ENCODE peak calls at places on chromosomes 2 and 18, in five cellular contexts. R, Y, S, A and E are unnamed samples.

GRCh38 chr2:85398426-85399182 is 11.6 kb downstream of the CAPG start:
- DNase-seq in A (no peak), S (no peak), Y (no peak), R (no peak), E (no peak)

GRCh38 chr2:128311216-128311754 is 7.4 kb downstream of the HS6ST1 start:
- DNase-seq in R (no peak), Y (no peak), A (no peak), S (no peak), E (no peak)

GRCh38 chr2:10680957-10681356 is 8.8 kb downstream of the NOL10 start:
- DNase-seq in Y (no peak), S (no peak), R (no peak), A (no peak), E (no peak)

GRCh38 chr18:58316400-58316942 is 272.4 kb downstream of the NEDD4L start:
- DNase-seq in Y (no peak), R (no peak), S (no peak), A (no peak), E (no peak)

GRCh38 chr2:127672341-127673303 is 2.7 kb downstream of the LIMS2 start:
- DNase-seq in Y (no peak), R (no peak), S (no peak), A (no peak), E (no peak)

GRCh38 chr2:18701981-18702380 is 112.6 kb upstream of the NT5C1B start:
- DNase-seq in A (no peak), S (no peak), Y (no peak), R (no peak), E (no peak)

GRCh38 chr2:166239548-166239947 is 111.7 kb upstream of the SCN1A start:
- DNase-seq in R (no peak), A (peak), Y (no peak), S (no peak), E (no peak)

GRCh38 chr2:225337183-225337582 is 62.3 kb upstream of the NYAP2 start:
- DNase-seq in Y (no peak), A (no peak), R (no peak), S (peak), E (no peak)

GRCh38 chr2:28974252-28974651 is 6.8 kb upstream of the TOGARAM2 start:
- DNase-seq in A (no peak), R (no peak), S (no peak), Y (no peak), E (no peak)

GRCh38 chr2:237214281-237214680 is 128.6 kb downstream of the COPS8 start:
- DNase-seq in R (no peak), S (no peak), A (no peak), Y (no peak), E (no peak)

GRCh38 chr2:203822240-203822639 is 45.3 kb upstream of the CTLA4 start:
- DNase-seq in S (no peak), R (no peak), A (no peak), Y (no peak), E (no peak)

GRCh38 chr18:57527479-57528237 is 58.8 kb downstream of the FECH start:
- DNase-seq in S (peak), A (no peak), R (no peak), Y (no peak), E (no peak)

GRCh38 chr2:138814123-138814883 is 34.1 kb upstream of the NXPH2 start:
- DNase-seq in R (no peak), A (peak), Y (no peak), S (peak), E (no peak)

GRCh38 chr2:11534746-11535484 is 1.1 kb downstream of the GREB1 start:
- DNase-seq in A (no peak), S (peak), R (no peak), Y (no peak), E (no peak)

GRCh38 chr2:38267270-38267925 is 109.7 kb downstream of the ATL2 start:
- DNase-seq in S (no peak), R (no peak), Y (no peak), A (no peak), E (no peak)

GRCh38 chr2:233974530-233975071 is 57.4 kb downstream of the TRPM8 start:
- DNase-seq in A (peak), Y (peak), S (no peak), R (no peak), E (no peak)

GRCh38 chr18:3664563-3665178 is 214.7 kb downstream of the TGIF1 start:
- DNase-seq in A (peak), R (no peak), S (peak), Y (no peak), E (no peak)
- TF ChIP-seq CTCF in A (no peak), R (no peak), S (peak), Y (no peak), E (no peak)

GRCh38 chr18:33744032-33744697 is 166.1 kb downstream of the ASXL3 start:
- DNase-seq in A (no peak), S (no peak), Y (no peak), R (no peak), E (no peak)
- TF ChIP-seq CTCF in A (no peak), S (peak), Y (no peak), R (no peak), E (no peak)

DNA sequence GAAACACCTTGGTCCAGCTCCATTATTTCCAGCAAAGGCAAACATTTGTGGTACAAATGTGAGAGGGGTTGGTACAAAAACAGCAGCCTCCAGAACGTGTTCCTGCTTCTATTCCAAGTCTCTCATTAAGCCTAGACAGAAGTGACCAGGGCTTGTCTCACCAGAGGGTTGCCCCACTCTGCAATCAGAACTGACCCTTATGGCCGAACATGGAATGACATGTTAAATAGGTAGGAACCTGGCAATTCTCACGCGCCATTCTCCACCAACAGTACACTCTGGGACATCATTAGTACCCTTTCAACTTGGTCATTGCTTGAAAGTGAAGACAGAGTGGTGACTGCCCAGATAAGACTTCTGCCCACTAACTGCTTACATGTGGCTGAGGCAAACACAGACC is 117.5 kb upstream of the NRP2 start:
- DNase-seq in R (no peak), A (no peak), Y (no peak), S (no peak), E (no peak)
- TF ChIP-seq CTCF in R (no peak), A (no peak), Y (no peak), S (no peak), E (no peak)

GRCh38 chr2:112216158-112216557 is 38.7 kb downstream of the ZC3H8 start:
- DNase-seq in Y (no peak), A (no peak), S (no peak), R (no peak), E (no peak)
- TF ChIP-seq CTCF in Y (no peak), A (no peak), S (no peak), R (no peak), E (no peak)

GRCh38 chr18:9417081-9417841 is 58.1 kb upstream of the RALBP1 start:
- DNase-seq in R (no peak), Y (no peak), S (peak), A (peak), E (no peak)

GRCh38 chr18:9410515-9410914 is 64.8 kb upstream of the RALBP1 start:
- DNase-seq in R (no peak), A (no peak), S (no peak), Y (no peak), E (no peak)

GRCh38 chr18:9418047-9418690 is 57.1 kb upstream of the RALBP1 start:
- DNase-seq in A (no peak), S (no peak), R (no peak), Y (no peak), E (no peak)

DNA sequence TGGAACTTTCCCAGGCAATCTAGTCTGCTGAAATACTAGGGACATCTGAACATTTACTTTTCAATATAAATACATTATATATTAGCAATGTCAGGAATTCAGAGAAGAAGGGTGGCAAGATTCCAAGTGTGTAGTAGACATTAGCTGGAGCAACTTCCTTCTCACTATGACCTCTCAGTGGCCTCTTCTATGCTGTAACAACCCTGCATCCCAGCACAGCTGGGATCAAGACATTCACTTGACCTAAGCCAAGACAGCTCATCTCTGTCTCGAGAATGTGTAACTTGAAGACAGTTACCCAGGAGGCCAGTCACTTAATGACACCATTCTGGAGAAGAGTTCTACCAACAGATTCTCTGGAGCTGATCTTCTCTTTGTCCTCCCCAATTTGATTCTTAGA is 61.7 kb upstream of the RALBP1 start:
- DNase-seq in S (no peak), Y (no peak), A (no peak), R (no peak), E (no peak)
- TF ChIP-seq CTCF in S (no peak), Y (no peak), A (no peak), R (no peak), E (no peak)

GRCh38 chr2:183093857-183094657 is 15.5 kb downstream of the DUSP19 start:
- DNase-seq in S (no peak), Y (no peak), A (no peak), R (peak), E (no peak)
- TF ChIP-seq CTCF in S (no peak), Y (no peak), A (no peak), R (peak), E (no peak)

GRCh38 chr2:235670974-235671787 is 177.3 kb downstream of the AGAP1 start:
- DNase-seq in S (peak), R (no peak), A (peak), Y (no peak), E (no peak)
- TF ChIP-seq CTCF in S (no peak), R (no peak), A (no peak), Y (peak), E (no peak)